ENCODE peak calls at places on chromosomes 5 and 9, in ten cellular contexts. One of them, this sample, is unnamed. For H3K9me3, the result is how much of the 10 kb centered on the place peaks cover.

GRCh38 chr5:72596956-72597355 is 89.7 kb upstream of the ZNF366 start:
- DNase-seq in ovary: no peak
- DNase-seq in A549: no peak
- DNase-seq in transverse colon: no peak
- DNase-seq in GM12878: no peak
- DNase-seq in K562: peak
- DNase-seq in tibial nerve: no peak
- DNase-seq in stomach: no peak
- DNase-seq in sigmoid colon: no peak
- DNase-seq in esophagus muscularis mucosa: peak
- DNase-seq in this sample: no peak

GRCh38 chr5:179700401-179700918 is 1.7 kb downstream of the CANX start:
- DNase-seq in stomach: no peak
- DNase-seq in transverse colon: no peak
- DNase-seq in sigmoid colon: no peak
- DNase-seq in tibial nerve: no peak
- DNase-seq in A549: no peak
- DNase-seq in ovary: no peak
- DNase-seq in esophagus muscularis mucosa: no peak
- DNase-seq in GM12878: no peak
- DNase-seq in K562: peak
- DNase-seq in this sample: peak

GRCh38 chr5:147427784-147428401 is 82.0 kb downstream of the DPYSL3 start:
- DNase-seq in A549: no peak
- DNase-seq in sigmoid colon: no peak
- DNase-seq in transverse colon: no peak
- DNase-seq in stomach: no peak
- DNase-seq in K562: no peak
- DNase-seq in ovary: no peak
- DNase-seq in GM12878: no peak
- DNase-seq in tibial nerve: no peak
- DNase-seq in esophagus muscularis mucosa: no peak
- DNase-seq in this sample: no peak

GRCh38 chr9:87543251-87543650 is 45.6 kb downstream of the DAPK1 start:
- DNase-seq in esophagus muscularis mucosa: no peak
- DNase-seq in stomach: no peak
- DNase-seq in ovary: no peak
- DNase-seq in A549: no peak
- DNase-seq in transverse colon: no peak
- DNase-seq in GM12878: no peak
- DNase-seq in sigmoid colon: no peak
- DNase-seq in tibial nerve: no peak
- DNase-seq in K562: no peak
- DNase-seq in this sample: no peak

GRCh38 chr5:132815454-132815853 is 2.4 kb downstream of the SOWAHA start:
- DNase-seq in tibial nerve: no peak
- DNase-seq in A549: no peak
- DNase-seq in GM12878: no peak
- DNase-seq in K562: no peak
- DNase-seq in esophagus muscularis mucosa: no peak
- DNase-seq in transverse colon: no peak
- DNase-seq in sigmoid colon: no peak
- DNase-seq in ovary: no peak
- DNase-seq in stomach: no peak
- DNase-seq in this sample: no peak

GRCh38 chr5:172383231-172383802 is 71.0 kb downstream of the SH3PXD2B start:
- DNase-seq in K562: no peak
- DNase-seq in esophagus muscularis mucosa: no peak
- DNase-seq in sigmoid colon: no peak
- DNase-seq in A549: peak
- DNase-seq in GM12878: no peak
- DNase-seq in transverse colon: peak
- DNase-seq in ovary: no peak
- DNase-seq in stomach: peak
- DNase-seq in tibial nerve: no peak
- DNase-seq in this sample: peak

GRCh38 chr9:1125741-1126140 is 75.6 kb downstream of the DMRT2 start:
- DNase-seq in sigmoid colon: no peak
- DNase-seq in K562: no peak
- DNase-seq in GM12878: no peak
- DNase-seq in A549: no peak
- DNase-seq in esophagus muscularis mucosa: no peak
- DNase-seq in transverse colon: no peak
- DNase-seq in stomach: no peak
- DNase-seq in tibial nerve: no peak
- DNase-seq in ovary: no peak
- DNase-seq in this sample: no peak

GRCh38 chr5:112004867-112005532 is 248.0 kb upstream of the NREP start:
- DNase-seq in stomach: no peak
- DNase-seq in transverse colon: no peak
- DNase-seq in esophagus muscularis mucosa: no peak
- DNase-seq in A549: no peak
- DNase-seq in K562: no peak
- DNase-seq in ovary: no peak
- DNase-seq in tibial nerve: no peak
- DNase-seq in GM12878: peak
- DNase-seq in sigmoid colon: no peak
- DNase-seq in this sample: no peak

GRCh38 chr5:108655750-108656450 is 91.8 kb upstream of the FER start:
- DNase-seq in sigmoid colon: no peak
- DNase-seq in stomach: no peak
- DNase-seq in A549: no peak
- DNase-seq in tibial nerve: no peak
- DNase-seq in GM12878: no peak
- DNase-seq in ovary: no peak
- DNase-seq in transverse colon: no peak
- DNase-seq in esophagus muscularis mucosa: no peak
- DNase-seq in K562: no peak
- DNase-seq in this sample: no peak

GRCh38 chr9:122329592-122329991 is 41.2 kb upstream of the PTGS1 start:
- DNase-seq in sigmoid colon: no peak
- DNase-seq in transverse colon: no peak
- DNase-seq in tibial nerve: no peak
- DNase-seq in esophagus muscularis mucosa: no peak
- DNase-seq in GM12878: no peak
- DNase-seq in ovary: no peak
- DNase-seq in A549: no peak
- DNase-seq in stomach: no peak
- DNase-seq in K562: no peak
- DNase-seq in this sample: no peak

GRCh38 chr5:87949665-87950640 is 318.7 kb downstream of the TMEM161B start:
- DNase-seq in tibial nerve: no peak
- DNase-seq in transverse colon: no peak
- DNase-seq in GM12878: no peak
- DNase-seq in sigmoid colon: no peak
- DNase-seq in A549: no peak
- DNase-seq in stomach: no peak
- DNase-seq in K562: no peak
- DNase-seq in ovary: no peak
- DNase-seq in esophagus muscularis mucosa: no peak
- DNase-seq in this sample: no peak

GRCh38 chr5:88660947-88661869 is 221.8 kb downstream of the MEF2C start:
- DNase-seq in stomach: no peak
- DNase-seq in esophagus muscularis mucosa: peak
- DNase-seq in sigmoid colon: peak
- DNase-seq in GM12878: no peak
- DNase-seq in K562: peak
- DNase-seq in tibial nerve: no peak
- DNase-seq in ovary: peak
- DNase-seq in transverse colon: peak
- DNase-seq in A549: peak
- DNase-seq in this sample: no peak

GRCh38 chr9:70021026-70021571 is 22.5 kb upstream of the MAMDC2 start:
- DNase-seq in A549: no peak
- DNase-seq in esophagus muscularis mucosa: no peak
- DNase-seq in stomach: peak
- DNase-seq in sigmoid colon: no peak
- DNase-seq in K562: no peak
- DNase-seq in GM12878: no peak
- DNase-seq in transverse colon: no peak
- DNase-seq in tibial nerve: no peak
- DNase-seq in ovary: no peak
- DNase-seq in this sample: no peak

GRCh38 chr5:67318746-67319145 is 122.1 kb upstream of the CD180 start:
- DNase-seq in stomach: no peak
- DNase-seq in A549: no peak
- DNase-seq in sigmoid colon: no peak
- DNase-seq in K562: no peak
- DNase-seq in esophagus muscularis mucosa: no peak
- DNase-seq in ovary: no peak
- DNase-seq in transverse colon: no peak
- DNase-seq in tibial nerve: no peak
- DNase-seq in GM12878: no peak
- DNase-seq in this sample: no peak

GRCh38 chr5:143932584-143932983 is 120.6 kb downstream of the HMHB1 start:
- DNase-seq in GM12878: no peak
- DNase-seq in stomach: no peak
- DNase-seq in K562: no peak
- DNase-seq in transverse colon: no peak
- DNase-seq in ovary: no peak
- DNase-seq in sigmoid colon: no peak
- DNase-seq in tibial nerve: no peak
- DNase-seq in A549: no peak
- DNase-seq in esophagus muscularis mucosa: no peak
- DNase-seq in this sample: no peak

GRCh38 chr5:178465861-178466288 is 124.3 kb downstream of the COL23A1 start:
- DNase-seq in A549: no peak
- DNase-seq in tibial nerve: no peak
- DNase-seq in esophagus muscularis mucosa: no peak
- DNase-seq in stomach: no peak
- DNase-seq in sigmoid colon: no peak
- DNase-seq in transverse colon: no peak
- DNase-seq in ovary: no peak
- DNase-seq in GM12878: no peak
- DNase-seq in K562: no peak
- DNase-seq in this sample: no peak

GRCh38 chr5:122500245-122501086 is 188.4 kb downstream of the SNCAIP start:
- DNase-seq in ovary: no peak
- DNase-seq in sigmoid colon: peak
- DNase-seq in esophagus muscularis mucosa: no peak
- DNase-seq in GM12878: no peak
- DNase-seq in transverse colon: no peak
- DNase-seq in stomach: no peak
- DNase-seq in K562: peak
- DNase-seq in A549: peak
- DNase-seq in tibial nerve: peak
- DNase-seq in this sample: peak

DNA sequence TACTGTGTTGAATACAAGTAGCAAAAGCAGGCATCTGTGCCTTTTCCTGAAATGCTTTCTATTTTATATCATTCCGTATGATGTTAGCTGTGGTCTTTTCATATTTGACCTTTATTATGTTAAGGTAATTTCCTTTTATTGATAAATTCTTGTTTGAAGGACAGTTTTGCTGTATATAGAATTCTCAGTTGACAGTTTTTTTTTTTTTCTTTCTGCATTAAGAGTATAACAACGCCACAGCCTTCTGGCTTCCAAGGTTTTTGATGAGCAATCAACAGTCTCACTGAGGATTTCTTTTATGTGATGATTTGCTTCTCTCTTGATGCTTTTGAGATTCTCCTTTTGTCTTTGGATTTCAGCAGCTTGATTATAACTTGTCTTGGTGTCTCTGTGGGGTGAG is 23.6 kb downstream of the ZNF483 start:
- DNase-seq in esophagus muscularis mucosa: no peak
- DNase-seq in GM12878: no peak
- DNase-seq in transverse colon: no peak
- DNase-seq in sigmoid colon: no peak
- DNase-seq in K562: no peak
- DNase-seq in tibial nerve: no peak
- DNase-seq in ovary: no peak
- DNase-seq in A549: no peak
- DNase-seq in stomach: no peak
- DNase-seq in this sample: no peak
- H3K9me3 ChIP-seq in esophagus muscularis mucosa: half or more
- H3K9me3 ChIP-seq in GM12878: under half
- H3K9me3 ChIP-seq in transverse colon: half or more
- H3K9me3 ChIP-seq in sigmoid colon: half or more
- H3K9me3 ChIP-seq in K562: under half
- H3K9me3 ChIP-seq in tibial nerve: under half
- H3K9me3 ChIP-seq in ovary: under half
- H3K9me3 ChIP-seq in A549: half or more
- H3K9me3 ChIP-seq in stomach: half or more
- H3K9me3 ChIP-seq in this sample: half or more

GRCh38 chr9:136925414-136926153 is 19.0 kb downstream of the FBXW5 start:
- DNase-seq in sigmoid colon: no peak
- DNase-seq in ovary: no peak
- DNase-seq in GM12878: no peak
- DNase-seq in esophagus muscularis mucosa: no peak
- DNase-seq in tibial nerve: no peak
- DNase-seq in K562: no peak
- DNase-seq in A549: no peak
- DNase-seq in stomach: no peak
- DNase-seq in transverse colon: no peak
- DNase-seq in this sample: no peak
- TF ChIP-seq CTCF in sigmoid colon: no peak
- TF ChIP-seq CTCF in ovary: no peak
- TF ChIP-seq CTCF in GM12878: peak
- TF ChIP-seq CTCF in esophagus muscularis mucosa: no peak
- TF ChIP-seq CTCF in tibial nerve: no peak
- TF ChIP-seq CTCF in K562: peak
- TF ChIP-seq CTCF in A549: no peak
- TF ChIP-seq CTCF in stomach: no peak
- TF ChIP-seq CTCF in transverse colon: no peak
- TF ChIP-seq CTCF in this sample: peak

GRCh38 chr9:114607671-114608524 is 3.2 kb upstream of the TMEM268 start:
- DNase-seq in stomach: no peak
- DNase-seq in tibial nerve: no peak
- DNase-seq in sigmoid colon: no peak
- DNase-seq in ovary: no peak
- DNase-seq in GM12878: peak
- DNase-seq in esophagus muscularis mucosa: no peak
- DNase-seq in transverse colon: no peak
- DNase-seq in K562: no peak
- DNase-seq in A549: no peak
- DNase-seq in this sample: no peak
- TF ChIP-seq EP300 in stomach: no peak
- TF ChIP-seq EP300 in tibial nerve: no peak
- TF ChIP-seq EP300 in sigmoid colon: no peak
- TF ChIP-seq EP300 in ovary: no peak
- TF ChIP-seq EP300 in GM12878: peak
- TF ChIP-seq EP300 in esophagus muscularis mucosa: no peak
- TF ChIP-seq EP300 in transverse colon: no peak
- TF ChIP-seq EP300 in K562: no peak
- TF ChIP-seq EP300 in A549: no peak
- TF ChIP-seq EP300 in this sample: no peak

DNA sequence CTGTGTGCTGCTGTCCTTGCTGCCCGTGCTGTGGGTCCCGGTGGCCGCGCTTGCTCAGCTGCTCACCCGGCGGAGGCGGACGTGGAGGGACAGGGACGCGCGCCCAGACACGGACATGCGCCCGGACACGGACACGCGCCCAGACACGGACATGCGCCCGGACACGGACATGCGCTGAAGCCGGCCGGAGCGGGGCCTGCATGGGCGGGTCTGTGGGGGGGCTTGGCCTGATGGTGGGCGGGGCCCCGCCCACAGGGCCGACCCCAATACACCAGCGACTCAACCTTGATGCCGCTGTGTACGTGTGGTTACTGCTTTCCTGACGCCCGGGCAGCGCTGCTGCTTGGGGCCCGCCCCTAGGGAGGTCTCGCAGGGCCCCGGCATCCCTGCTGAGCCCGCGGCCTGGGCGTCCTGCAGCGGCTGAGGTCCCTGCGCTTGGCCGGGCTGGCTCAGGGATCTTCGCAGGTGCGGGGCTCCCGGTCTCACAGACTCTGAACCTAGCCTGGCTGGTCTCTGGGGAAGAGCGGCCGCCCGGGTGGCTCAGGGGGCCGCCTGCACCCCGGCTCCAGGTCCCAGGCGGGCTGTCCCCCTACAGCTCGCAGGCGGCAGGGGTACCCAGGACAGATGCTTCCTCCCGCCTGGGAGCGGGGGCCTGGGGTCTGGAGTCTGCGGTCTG is 20.9 kb downstream of the SLC6A18 start:
- DNase-seq in tibial nerve: no peak
- DNase-seq in transverse colon: no peak
- DNase-seq in stomach: no peak
- DNase-seq in K562: no peak
- DNase-seq in GM12878: no peak
- DNase-seq in ovary: no peak
- DNase-seq in esophagus muscularis mucosa: no peak
- DNase-seq in sigmoid colon: no peak
- DNase-seq in A549: no peak
- DNase-seq in this sample: no peak
- H3K9me3 ChIP-seq in tibial nerve: under half
- H3K9me3 ChIP-seq in transverse colon: under half
- H3K9me3 ChIP-seq in stomach: under half
- H3K9me3 ChIP-seq in K562: under half
- H3K9me3 ChIP-seq in GM12878: under half
- H3K9me3 ChIP-seq in ovary: under half
- H3K9me3 ChIP-seq in esophagus muscularis mucosa: under half
- H3K9me3 ChIP-seq in sigmoid colon: under half
- H3K9me3 ChIP-seq in A549: under half
- H3K9me3 ChIP-seq in this sample: under half

This sample was measured in HepG2.